ENCODE peak calls at places on chromosomes 3 and 15, in six cellular contexts. P is neuronal stem cell, T is IMR-90, X is trophoblast cell, M is H1, N is mesenchymal stem cell. I is an unnamed sample.

GRCh38 chr15:69807752-69808151 is 290.0 kb downstream of the TLE3 start:
- DNase-seq in M (no peak), T (peak), X (no peak), P (no peak), N (peak), I (no peak)

GRCh38 chr15:66808181-66808824 is 106.3 kb downstream of the SMAD6 start:
- DNase-seq in N (no peak), M (no peak), X (no peak), T (no peak), P (no peak), I (no peak)

GRCh38 chr3:50164056-50164455 is 8.9 kb downstream of the SEMA3F start:
- DNase-seq in N (no peak), M (no peak), P (no peak), X (no peak), T (peak), I (no peak)

GRCh38 chr15:74726774-74727164 is 1.4 kb upstream of the CYP1A1 start:
- DNase-seq in P (no peak), N (no peak), M (no peak), X (no peak), T (no peak), I (no peak)

GRCh38 chr15:66621491-66622467 is 56.0 kb upstream of the LCTL start:
- DNase-seq in T (no peak), N (no peak), P (peak), M (peak), X (no peak), I (peak)

GRCh38 chr3:31733234-31733667 is 200.5 kb downstream of the STT3B start:
- DNase-seq in M (no peak), T (no peak), P (no peak), X (no peak), N (no peak), I (no peak)

GRCh38 chr15:65085207-65085753 is 8.7 kb downstream of the KBTBD13 start:
- DNase-seq in N (no peak), T (no peak), M (no peak), X (no peak), P (no peak), I (no peak)

GRCh38 chr15:52290329-52290728 is 5.3 kb downstream of the MYO5C start:
- DNase-seq in P (no peak), N (no peak), T (no peak), M (no peak), X (no peak), I (no peak)

GRCh38 chr3:78077842-78078241 is 1037.9 kb downstream of the ROBO2 start:
- DNase-seq in X (no peak), M (no peak), T (no peak), P (no peak), N (no peak), I (no peak)

GRCh38 chr15:39287322-39288195 is 293.3 kb upstream of the THBS1 start:
- DNase-seq in P (no peak), X (no peak), M (no peak), N (peak), T (peak), I (no peak)

GRCh38 chr3:4751057-4752051 is 227.9 kb upstream of the BHLHE40 start:
- DNase-seq in T (peak), N (peak), X (no peak), M (no peak), P (no peak), I (peak)

GRCh38 chr3:87792532-87793321 is 266.1 kb downstream of the CGGBP1 start:
- DNase-seq in P (peak), M (peak), X (no peak), N (no peak), T (no peak), I (peak)

GRCh38 chr3:123346041-123346440 is 102.8 kb downstream of the ADCY5 start:
- DNase-seq in P (no peak), X (no peak), N (no peak), T (no peak), M (no peak), I (no peak)
- H3K18ac ChIP-seq in P (no peak), X (no peak), N (no peak), T (no peak), M (no peak), I (no peak)

GRCh38 chr3:105846809-105847208 is 22.0 kb downstream of the CBLB start:
- DNase-seq in N (no peak), M (no peak), P (no peak), T (no peak), X (no peak), I (no peak)
- H3K9ac ChIP-seq in N (peak), M (no peak), P (no peak), T (no peak), X (no peak), I (no peak)

GRCh38 chr15:58331562-58331902 is 100.3 kb upstream of the LIPC start:
- DNase-seq in N (no peak), X (peak), M (no peak), P (no peak), T (no peak), I (no peak)
- H3K4me3 ChIP-seq in N (no peak), X (no peak), M (no peak), P (no peak), T (no peak), I (no peak)

GRCh38 chr3:48695113-48695753 is 9.5 kb upstream of the NCKIPSD start:
- DNase-seq in T (peak), X (no peak), P (peak), N (peak), M (peak), I (peak)
- H3K18ac ChIP-seq in T (no peak), X (peak), P (peak), N (no peak), M (peak), I (no peak)

DNA sequence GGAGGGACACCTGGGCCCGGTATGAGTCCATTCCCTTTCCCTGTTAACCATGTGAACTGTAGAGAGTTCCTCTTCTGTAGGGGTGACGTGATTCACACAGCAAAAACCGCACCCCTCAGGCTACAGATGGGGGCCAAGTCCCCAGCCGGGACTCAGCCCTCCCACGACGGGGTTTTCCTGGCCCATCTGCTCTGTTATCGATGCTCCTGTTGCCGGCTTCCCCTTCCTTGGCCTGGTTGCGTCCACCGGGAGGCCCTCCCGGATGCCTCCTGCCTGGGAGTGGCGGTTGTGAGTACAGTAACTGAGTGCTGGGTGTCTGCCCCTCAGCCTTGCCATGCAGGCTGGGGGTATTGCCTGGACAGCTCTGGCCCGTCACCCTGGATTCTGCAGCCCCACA is 792 bp upstream of the PLXNA1 start:
- DNase-seq in X (peak), M (no peak), N (peak), P (no peak), T (peak), I (peak)
- H3K9ac ChIP-seq in X (no peak), M (no peak), N (peak), P (peak), T (peak), I (peak)

DNA sequence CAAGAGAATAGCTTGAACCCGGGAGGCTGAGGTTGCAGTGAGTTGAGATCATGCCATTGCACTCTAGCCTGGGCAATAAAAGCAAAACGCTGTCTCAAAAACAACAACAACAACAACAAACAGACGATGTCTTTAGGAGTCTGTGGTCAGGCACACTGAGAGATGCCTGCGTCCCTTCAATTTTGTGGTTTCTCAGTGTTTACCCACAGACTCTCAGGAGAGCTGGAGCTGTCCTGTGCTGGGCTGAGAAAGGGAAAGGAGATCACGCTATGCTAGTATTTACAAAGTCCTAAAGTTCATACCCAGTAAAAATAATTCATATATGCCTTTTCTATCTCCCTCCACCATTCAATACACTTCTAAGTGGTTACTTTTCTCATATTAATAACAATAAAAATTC is 6.3 kb downstream of the LAMP3 start:
- DNase-seq in T (no peak), N (peak), M (no peak), X (no peak), P (no peak), I (no peak)
- H3K4me3 ChIP-seq in T (no peak), N (no peak), M (no peak), X (no peak), P (no peak), I (no peak)

DNA sequence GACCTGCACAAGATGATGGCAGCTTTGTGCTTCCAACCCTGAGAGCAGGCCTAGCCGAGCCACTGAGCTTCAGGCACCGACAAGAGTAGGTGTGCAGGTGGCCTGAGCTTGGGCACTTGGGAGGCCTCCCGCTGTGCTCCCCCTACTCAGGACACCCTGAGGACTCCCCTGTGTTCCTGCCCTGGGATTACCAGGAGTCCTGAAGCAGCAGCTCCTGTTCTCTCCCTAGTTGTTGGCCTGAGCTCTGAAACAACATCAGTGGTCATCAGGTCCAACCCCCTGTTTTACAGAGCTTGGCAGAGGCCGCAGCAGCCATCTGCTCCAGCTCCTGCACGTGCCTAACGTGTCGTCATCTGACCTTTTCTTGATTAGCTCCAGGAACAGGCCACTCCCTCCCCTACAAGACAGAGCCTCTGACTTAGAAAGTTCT is 8.0 kb upstream of the MESP2 start:
- DNase-seq in T (peak), M (no peak), X (no peak), N (no peak), P (no peak), I (no peak)
- H3K18ac ChIP-seq in T (no peak), M (no peak), X (no peak), N (no peak), P (peak), I (no peak)